ENCODE peak calls at places on chromosomes 1 and 21, in five cellular contexts. W is uterus, D is ovary, R is H1, X is stomach. A is an unnamed sample. For H3K4me1, the result is how much of the 10 kb centered on the place peaks cover.

GRCh38 chr1:172394167-172394751 is 26.2 kb upstream of the C1orf105 start:
- DNase-seq in D (no peak), R (no peak), X (peak), W (peak), A (peak)

GRCh38 chr1:231279081-231279480 is 38.1 kb downstream of the GNPAT start:
- DNase-seq in D (no peak), W (no peak), R (no peak), X (no peak), A (no peak)

GRCh38 chr1:228964178-228964819 is 229.0 kb downstream of the RHOU start:
- DNase-seq in W (peak), D (peak), X (peak), R (no peak), A (peak)

GRCh38 chr21:31162827-31163226 is 124.6 kb upstream of the KRTAP19-8 start:
- DNase-seq in X (no peak), R (no peak), D (no peak), W (no peak), A (no peak)

GRCh38 chr1:1403543-1404112 is 3.5 kb downstream of the MRPL20 start:
- DNase-seq in X (no peak), D (no peak), R (no peak), W (no peak), A (no peak)

GRCh38 chr1:147849097-147849873 is 53.3 kb upstream of the GJA8 start:
- DNase-seq in W (no peak), R (no peak), X (no peak), D (no peak), A (no peak)

GRCh38 chr1:223231011-223231572 is 88.0 kb upstream of the TLR5 start:
- DNase-seq in X (no peak), D (no peak), R (no peak), W (no peak), A (no peak)

GRCh38 chr1:35640380-35641232 is 720 bp downstream of the PSMB2 start:
- DNase-seq in R (no peak), X (no peak), W (no peak), D (no peak), A (no peak)

GRCh38 chr1:221824025-221824424 is 82.1 kb upstream of the DUSP10 start:
- DNase-seq in D (no peak), W (no peak), X (no peak), R (no peak), A (no peak)

GRCh38 chr21:31252611-31253010 is 91.5 kb downstream of the TIAM1 start:
- DNase-seq in W (no peak), X (no peak), D (no peak), R (no peak), A (no peak)

GRCh38 chr1:85343612-85344255 is 67.3 kb upstream of the BCL10 start:
- DNase-seq in R (no peak), W (no peak), D (no peak), X (no peak), A (no peak)

GRCh38 chr1:60922304-60922703 is 160.1 kb upstream of the NFIA start:
- DNase-seq in R (no peak), D (no peak), W (no peak), X (no peak), A (no peak)

GRCh38 chr1:27727126-27727525 is 1.4 kb downstream of the FAM76A start:
- DNase-seq in W (no peak), D (no peak), R (no peak), X (no peak), A (no peak)

GRCh38 chr1:60989745-60990718 is 92.3 kb upstream of the NFIA start:
- DNase-seq in D (peak), W (peak), X (no peak), R (no peak), A (no peak)

GRCh38 chr1:51567653-51568052 is 48.6 kb upstream of the EPS15 start:
- DNase-seq in X (no peak), D (no peak), R (no peak), W (no peak), A (no peak)

GRCh38 chr1:23799570-23800395 is 771 bp downstream of the GALE start:
- DNase-seq in R (no peak), D (peak), W (peak), X (peak), A (peak)

GRCh38 chr1:28247603-28248272 is 11.6 kb upstream of the SESN2 start:
- DNase-seq in X (no peak), W (no peak), D (no peak), R (no peak), A (no peak)

GRCh38 chr1:7550981-7551380 is 220.1 kb upstream of the VAMP3 start:
- DNase-seq in W (no peak), X (no peak), D (no peak), R (no peak), A (no peak)

GRCh38 chr1:89808429-89809117 is 12.3 kb upstream of the LRRC8D start:
- DNase-seq in X (no peak), W (no peak), R (no peak), D (no peak), A (no peak)

GRCh38 chr1:22819391-22819790 is 108.8 kb downstream of the EPHB2 start:
- DNase-seq in D (no peak), R (no peak), W (no peak), X (no peak), A (no peak)

GRCh38 chr1:2400950-2401649 is 9.5 kb downstream of the RER1 start:
- DNase-seq in X (no peak), D (no peak), R (no peak), W (no peak), A (no peak)

GRCh38 chr1:168287237-168287664 is 6.6 kb downstream of the TBX19 start:
- DNase-seq in R (no peak), W (no peak), D (no peak), X (no peak), A (no peak)

GRCh38 chr1:230191079-230191478 is 124.0 kb downstream of the GALNT2 start:
- DNase-seq in X (peak), D (peak), W (peak), R (no peak), A (peak)

GRCh38 chr1:228655796-228656394 is 79.4 kb upstream of the RHOU start:
- DNase-seq in X (no peak), R (no peak), W (no peak), D (no peak), A (no peak)

GRCh38 chr1:19484338-19484792 is 974 bp downstream of the CAPZB start:
- DNase-seq in W (no peak), D (peak), X (no peak), R (no peak), A (no peak)

GRCh38 chr1:232795497-232796068 is 9.6 kb upstream of the MAP10 start:
- DNase-seq in R (no peak), X (no peak), D (no peak), W (no peak), A (no peak)

GRCh38 chr1:39943471-39944290 is 11.3 kb upstream of the MFSD2A start:
- DNase-seq in R (no peak), W (no peak), X (no peak), D (no peak), A (no peak)

GRCh38 chr1:110976089-110976488 is 12.4 kb upstream of the LRIF1 start:
- DNase-seq in D (no peak), W (no peak), R (no peak), X (no peak), A (no peak)

GRCh38 chr1:204319462-204319861 is 40.3 kb downstream of the PLEKHA6 start:
- DNase-seq in D (no peak), X (peak), R (no peak), W (peak), A (no peak)

GRCh38 chr1:239025223-239025622 is 361.1 kb upstream of the CHRM3 start:
- DNase-seq in R (no peak), D (no peak), X (no peak), W (no peak), A (no peak)

GRCh38 chr1:152251391-152251790 is 27.4 kb upstream of the HRNR start:
- DNase-seq in X (no peak), W (no peak), R (no peak), D (no peak), A (no peak)

GRCh38 chr21:42039470-42039901 is 29.3 kb upstream of the ZBTB21 start:
- DNase-seq in D (no peak), W (peak), R (no peak), X (no peak), A (peak)

GRCh38 chr1:21520899-21521716 is 11.9 kb downstream of the ALPL start:
- DNase-seq in X (no peak), W (no peak), R (no peak), D (no peak), A (no peak)

GRCh38 chr1:231929311-231929710 is 302.7 kb downstream of the DISC1 start:
- DNase-seq in D (no peak), W (no peak), R (no peak), X (no peak), A (no peak)

GRCh38 chr1:151009206-151009587 is 948 bp downstream of the PRUNE1 start:
- DNase-seq in X (no peak), D (no peak), W (no peak), R (no peak), A (no peak)
- TF ChIP-seq POLR2A in X (no peak), D (no peak), W (no peak), R (no peak), A (no peak)

GRCh38 chr1:31422505-31423319 is 9.7 kb downstream of the SERINC2 start:
- DNase-seq in W (peak), R (no peak), D (peak), X (peak), A (peak)

GRCh38 chr1:31423418-31423947 is 10.5 kb downstream of the SERINC2 start:
- DNase-seq in D (no peak), X (no peak), W (no peak), R (no peak), A (no peak)

GRCh38 chr1:31418626-31419025 is 5.6 kb downstream of the SERINC2 start:
- DNase-seq in R (no peak), X (no peak), D (no peak), W (no peak), A (no peak)

GRCh38 chr1:31421404-31422040 is 8.5 kb downstream of the SERINC2 start:
- DNase-seq in X (no peak), D (no peak), W (no peak), R (no peak), A (no peak)

DNA sequence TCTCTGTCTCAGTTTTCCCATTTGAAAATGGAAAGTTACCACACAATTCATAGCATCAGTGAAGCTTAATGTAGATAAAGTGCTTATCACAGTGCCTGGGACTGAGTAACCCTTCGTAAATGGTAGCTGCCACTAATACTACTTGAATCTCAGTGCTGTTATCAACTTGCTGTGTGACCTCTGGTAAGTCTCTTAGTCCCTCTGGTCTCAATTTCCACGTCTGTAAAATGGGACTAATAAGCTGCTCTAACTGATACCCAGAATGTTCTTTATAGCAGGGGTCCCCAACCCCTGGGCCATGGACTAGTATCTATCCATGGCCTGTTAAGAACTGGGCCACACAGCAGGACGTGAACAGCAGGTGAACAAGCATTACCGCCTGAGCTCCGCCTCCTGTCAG is 7.7 kb downstream of the SERINC2 start:
- DNase-seq in R (no peak), W (no peak), D (no peak), X (no peak), A (no peak)
- H3K4me1 ChIP-seq in R (under half), W (under half), D (under half), X (under half), A (under half)

DNA sequence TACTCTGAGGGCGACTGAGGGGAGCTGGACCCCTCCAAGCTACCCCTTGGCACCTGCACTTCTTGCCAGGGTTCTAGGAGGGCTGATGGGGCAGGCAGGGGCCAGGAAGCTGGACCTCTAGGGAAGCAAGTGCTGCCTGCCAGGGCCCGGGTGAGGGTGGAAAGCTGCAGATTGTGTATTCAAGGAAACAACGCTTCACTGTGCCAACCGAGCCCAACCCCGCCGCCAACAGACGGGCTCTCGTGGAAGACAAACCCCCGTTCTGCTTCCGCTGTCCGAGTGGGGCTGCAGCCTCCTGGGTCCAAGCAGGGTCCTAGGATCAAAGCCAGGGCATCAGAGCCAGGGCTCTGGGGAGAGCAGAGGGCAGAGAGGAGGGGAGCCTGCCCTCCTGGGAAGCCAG is 3.2 kb downstream of the EFHD2 start:
- DNase-seq in R (no peak), W (no peak), D (no peak), X (peak), A (peak)
- TF ChIP-seq POLR2A in R (no peak), W (no peak), D (no peak), X (no peak), A (no peak)

GRCh38 chr1:235073331-235073967 is 55.2 kb downstream of the TOMM20 start:
- DNase-seq in X (peak), W (no peak), D (peak), R (no peak), A (peak)
- H3K4me1 ChIP-seq in X (half or more), W (under half), D (under half), R (under half), A (half or more)

GRCh38 chr1:183147735-183148134 is 38.3 kb upstream of the LAMC2 start:
- DNase-seq in X (no peak), R (no peak), D (no peak), W (no peak), A (no peak)
- TF ChIP-seq POLR2A in X (no peak), R (no peak), D (no peak), W (no peak), A (no peak)

GRCh38 chr1:156659672-156659993 is 17.6 kb downstream of the NES start:
- DNase-seq in R (no peak), W (no peak), D (no peak), X (no peak), A (no peak)
- H3K4me1 ChIP-seq in R (under half), W (under half), D (under half), X (half or more), A (half or more)

A was measured in body of pancreas.